ENCODE peak calls at places on chromosomes 16 and 17, in four cellular contexts. W is NCI-H1694, X is neural crest cell, C is left ventricle myocardium superior. Z is an unnamed sample.
A peak's percentile ranks its signal among the peaks of the same experiment; 100 is the strongest.

GRCh38 chr16:80954985-80955384 is 51.7 kb downstream of the CMC2 start:
- DNase-seq in W (no peak), C (no peak), X (no peak), Z (no peak)

GRCh38 chr17:72945468-72945867 is 147.0 kb downstream of the SLC39A11 start:
- DNase-seq in W (no peak), X (no peak), C (no peak), Z (no peak)

GRCh38 chr16:15949210-15950166 is at the start of gene ABCC1:
- DNase-seq in X (peak; percentile 18), C (peak; percentile 73), W (no peak), Z (no peak)

GRCh38 chr16:2388139-2388874 is 40.9 kb upstream of the CCNF start:
- DNase-seq in W (no peak), C (no peak), X (no peak), Z (no peak)

GRCh38 chr16:50585331-50585776 is 37.2 kb downstream of the NKD1 start:
- DNase-seq in C (peak; percentile 80), W (no peak), X (no peak), Z (no peak)

GRCh38 chr17:41338961-41339485 is 11.6 kb downstream of the KRT33A start:
- DNase-seq in C (no peak), X (no peak), W (no peak), Z (no peak)

GRCh38 chr16:76946879-76947278 is 244.1 kb upstream of the MON1B start:
- DNase-seq in X (no peak), C (no peak), W (no peak), Z (no peak)

GRCh38 chr16:48498761-48499600 is 111.0 kb downstream of the N4BP1 start:
- DNase-seq in W (no peak), X (no peak), C (no peak), Z (no peak)

GRCh38 chr16:29876578-29877249 is 13.7 kb upstream of the CDIPT start:
- DNase-seq in C (peak; percentile 38), X (no peak), W (no peak), Z (no peak)

Z was measured in iPS DF 6.9.